ENCODE peak calls at places on chromosomes 7 and 10, in four cellular contexts. One of them, this sample, is unnamed.

GRCh38 chr7:40747856-40748255 is 613.1 kb downstream of the SUGCT start:
- DNase-seq in small intestine: no peak
- DNase-seq in K562: no peak
- DNase-seq in naive thymus-derived CD4-positive, alpha-beta T cell: no peak
- DNase-seq in this sample: peak

GRCh38 chr10:89278034-89278535 is 23.8 kb upstream of the IFIT2 start:
- DNase-seq in K562: no peak
- DNase-seq in small intestine: peak
- DNase-seq in naive thymus-derived CD4-positive, alpha-beta T cell: no peak
- DNase-seq in this sample: peak

GRCh38 chr7:133135451-133135850 is 53.6 kb upstream of the CHCHD3 start:
- DNase-seq in naive thymus-derived CD4-positive, alpha-beta T cell: no peak
- DNase-seq in K562: no peak
- DNase-seq in small intestine: no peak
- DNase-seq in this sample: peak

GRCh38 chr10:114290038-114290437 is 51.0 kb downstream of the VWA2 start:
- DNase-seq in naive thymus-derived CD4-positive, alpha-beta T cell: no peak
- DNase-seq in K562: no peak
- DNase-seq in small intestine: no peak
- DNase-seq in this sample: no peak

GRCh38 chr7:100353685-100354330 is 4.1 kb upstream of the PILRB start:
- DNase-seq in naive thymus-derived CD4-positive, alpha-beta T cell: no peak
- DNase-seq in K562: no peak
- DNase-seq in small intestine: no peak
- DNase-seq in this sample: no peak

GRCh38 chr10:31875608-31876007 is 53.0 kb downstream of the ARHGAP12 start:
- DNase-seq in naive thymus-derived CD4-positive, alpha-beta T cell: no peak
- DNase-seq in K562: no peak
- DNase-seq in small intestine: no peak
- DNase-seq in this sample: no peak

GRCh38 chr10:31374146-31374696 is 55.2 kb downstream of the ZEB1 start:
- DNase-seq in K562: no peak
- DNase-seq in naive thymus-derived CD4-positive, alpha-beta T cell: no peak
- DNase-seq in small intestine: no peak
- DNase-seq in this sample: no peak

GRCh38 chr7:101537935-101538595 is 91.0 kb downstream of the MYL10 start:
- DNase-seq in small intestine: no peak
- DNase-seq in naive thymus-derived CD4-positive, alpha-beta T cell: no peak
- DNase-seq in K562: no peak
- DNase-seq in this sample: no peak

GRCh38 chr7:79093421-79093820 is 360.0 kb downstream of the MAGI2 start:
- DNase-seq in K562: no peak
- DNase-seq in naive thymus-derived CD4-positive, alpha-beta T cell: no peak
- DNase-seq in small intestine: no peak
- DNase-seq in this sample: no peak

GRCh38 chr10:34384363-34384762 is 430.7 kb downstream of the PARD3 start:
- DNase-seq in small intestine: no peak
- DNase-seq in naive thymus-derived CD4-positive, alpha-beta T cell: no peak
- DNase-seq in K562: no peak
- DNase-seq in this sample: no peak

GRCh38 chr10:78634835-78635234 is 433.9 kb upstream of the ZMIZ1 start:
- DNase-seq in K562: no peak
- DNase-seq in small intestine: peak
- DNase-seq in naive thymus-derived CD4-positive, alpha-beta T cell: no peak
- DNase-seq in this sample: no peak

GRCh38 chr7:122438001-122438400 is 133.5 kb upstream of the FEZF1 start:
- DNase-seq in small intestine: no peak
- DNase-seq in K562: no peak
- DNase-seq in naive thymus-derived CD4-positive, alpha-beta T cell: no peak
- DNase-seq in this sample: no peak

GRCh38 chr10:17906002-17906401 is 45.7 kb upstream of the SLC39A12 start:
- DNase-seq in naive thymus-derived CD4-positive, alpha-beta T cell: no peak
- DNase-seq in K562: no peak
- DNase-seq in small intestine: no peak
- DNase-seq in this sample: no peak

GRCh38 chr7:158252081-158252836 is 335.4 kb downstream of the PTPRN2 start:
- DNase-seq in K562: no peak
- DNase-seq in naive thymus-derived CD4-positive, alpha-beta T cell: no peak
- DNase-seq in small intestine: no peak
- DNase-seq in this sample: no peak

GRCh38 chr10:1287493-1288480 is 231.6 kb downstream of the WDR37 start:
- DNase-seq in small intestine: no peak
- DNase-seq in naive thymus-derived CD4-positive, alpha-beta T cell: no peak
- DNase-seq in K562: no peak
- DNase-seq in this sample: peak

GRCh38 chr10:78356291-78356915 is 322.7 kb downstream of the RPS24 start:
- DNase-seq in K562: no peak
- DNase-seq in small intestine: no peak
- DNase-seq in naive thymus-derived CD4-positive, alpha-beta T cell: no peak
- DNase-seq in this sample: no peak

GRCh38 chr7:130491841-130492518 is at the start of gene MEST:
- DNase-seq in small intestine: no peak
- DNase-seq in naive thymus-derived CD4-positive, alpha-beta T cell: no peak
- DNase-seq in K562: no peak
- DNase-seq in this sample: no peak

GRCh38 chr7:69457912-69458491 is 140.3 kb upstream of the AUTS2 start:
- DNase-seq in naive thymus-derived CD4-positive, alpha-beta T cell: no peak
- DNase-seq in K562: no peak
- DNase-seq in small intestine: no peak
- DNase-seq in this sample: no peak

GRCh38 chr10:93495654-93496321 is 624 bp upstream of the CEP55 start:
- DNase-seq in K562: peak
- DNase-seq in naive thymus-derived CD4-positive, alpha-beta T cell: no peak
- DNase-seq in small intestine: peak
- DNase-seq in this sample: peak

GRCh38 chr10:93494494-93494893 is 1.9 kb upstream of the CEP55 start:
- DNase-seq in K562: no peak
- DNase-seq in small intestine: no peak
- DNase-seq in naive thymus-derived CD4-positive, alpha-beta T cell: no peak
- DNase-seq in this sample: no peak

GRCh38 chr10:93501650-93502049 is 5.2 kb downstream of the CEP55 start:
- DNase-seq in K562: no peak
- DNase-seq in small intestine: no peak
- DNase-seq in naive thymus-derived CD4-positive, alpha-beta T cell: no peak
- DNase-seq in this sample: no peak

GRCh38 chr10:93496322-93497041 is at the start of gene CEP55:
- DNase-seq in small intestine: peak
- DNase-seq in naive thymus-derived CD4-positive, alpha-beta T cell: peak
- DNase-seq in K562: peak
- DNase-seq in this sample: peak

GRCh38 chr10:93498196-93498595 is 1.8 kb downstream of the CEP55 start:
- DNase-seq in small intestine: no peak
- DNase-seq in naive thymus-derived CD4-positive, alpha-beta T cell: no peak
- DNase-seq in K562: peak
- DNase-seq in this sample: no peak
- H3K4me3 ChIP-seq in small intestine: no peak
- H3K4me3 ChIP-seq in naive thymus-derived CD4-positive, alpha-beta T cell: no peak
- H3K4me3 ChIP-seq in K562: no peak
- H3K4me3 ChIP-seq in this sample: no peak

GRCh38 chr10:49258351-49258683 is 40.7 kb upstream of the C10orf71 start:
- DNase-seq in K562: no peak
- DNase-seq in small intestine: no peak
- DNase-seq in naive thymus-derived CD4-positive, alpha-beta T cell: no peak
- DNase-seq in this sample: no peak
- H3K4me3 ChIP-seq in K562: no peak
- H3K4me3 ChIP-seq in small intestine: no peak
- H3K4me3 ChIP-seq in naive thymus-derived CD4-positive, alpha-beta T cell: no peak
- H3K4me3 ChIP-seq in this sample: no peak

GRCh38 chr7:22364023-22364422 is 7.1 kb upstream of the RAPGEF5 start:
- DNase-seq in naive thymus-derived CD4-positive, alpha-beta T cell: no peak
- DNase-seq in K562: no peak
- DNase-seq in small intestine: no peak
- DNase-seq in this sample: no peak
- H3K4me3 ChIP-seq in naive thymus-derived CD4-positive, alpha-beta T cell: no peak
- H3K4me3 ChIP-seq in K562: no peak
- H3K4me3 ChIP-seq in small intestine: no peak
- H3K4me3 ChIP-seq in this sample: no peak

DNA sequence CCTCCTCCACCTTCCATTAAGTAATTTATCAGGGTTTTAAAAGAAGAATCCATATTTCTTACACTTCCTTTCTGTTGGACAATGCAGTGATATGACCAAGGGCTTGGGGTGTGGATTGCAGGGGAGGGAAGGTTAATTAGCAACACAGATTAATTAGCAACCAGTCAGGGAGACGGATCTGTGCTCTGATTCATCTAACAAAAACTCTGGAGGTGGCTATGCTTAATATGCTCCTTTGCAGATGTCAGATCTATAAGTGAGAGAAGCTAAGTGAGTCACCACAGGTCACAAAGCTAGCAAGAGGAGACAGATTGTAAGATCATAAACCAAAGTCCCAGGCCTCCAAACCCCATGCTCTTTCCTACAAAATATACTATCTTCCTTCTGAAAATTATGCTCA is 178.8 kb upstream of the ITGB1 start:
- DNase-seq in small intestine: peak
- DNase-seq in naive thymus-derived CD4-positive, alpha-beta T cell: no peak
- DNase-seq in K562: no peak
- DNase-seq in this sample: peak
- H3K4me3 ChIP-seq in small intestine: no peak
- H3K4me3 ChIP-seq in naive thymus-derived CD4-positive, alpha-beta T cell: no peak
- H3K4me3 ChIP-seq in K562: no peak
- H3K4me3 ChIP-seq in this sample: no peak

DNA sequence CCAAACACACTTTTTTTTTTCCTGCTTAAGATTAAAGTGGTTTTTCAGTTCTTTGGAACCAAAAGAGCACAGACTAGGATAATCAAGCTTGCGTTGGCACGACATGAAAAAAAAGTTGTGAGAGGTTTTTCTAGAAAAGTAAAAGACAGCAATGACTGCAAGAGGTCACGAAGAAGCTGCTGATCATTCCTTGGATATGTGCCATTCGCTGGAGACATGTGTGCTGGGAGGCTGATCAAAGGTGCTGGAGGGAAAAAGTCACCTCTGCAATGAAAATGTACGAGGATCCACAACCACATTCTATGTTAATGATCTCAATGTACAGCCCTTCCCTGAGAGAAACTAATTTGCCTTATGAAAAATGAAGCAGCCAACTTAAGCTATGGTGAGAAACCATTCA is 5.4 kb downstream of the AKR1B1 start:
- DNase-seq in K562: no peak
- DNase-seq in small intestine: no peak
- DNase-seq in naive thymus-derived CD4-positive, alpha-beta T cell: no peak
- DNase-seq in this sample: no peak
- H3K4me3 ChIP-seq in K562: no peak
- H3K4me3 ChIP-seq in small intestine: no peak
- H3K4me3 ChIP-seq in naive thymus-derived CD4-positive, alpha-beta T cell: no peak
- H3K4me3 ChIP-seq in this sample: no peak

GRCh38 chr10:96416643-96417042 is 57.8 kb upstream of the OPALIN start:
- DNase-seq in naive thymus-derived CD4-positive, alpha-beta T cell: no peak
- DNase-seq in small intestine: no peak
- DNase-seq in K562: no peak
- DNase-seq in this sample: no peak
- H3K4me3 ChIP-seq in naive thymus-derived CD4-positive, alpha-beta T cell: no peak
- H3K4me3 ChIP-seq in small intestine: no peak
- H3K4me3 ChIP-seq in K562: no peak
- H3K4me3 ChIP-seq in this sample: no peak

DNA sequence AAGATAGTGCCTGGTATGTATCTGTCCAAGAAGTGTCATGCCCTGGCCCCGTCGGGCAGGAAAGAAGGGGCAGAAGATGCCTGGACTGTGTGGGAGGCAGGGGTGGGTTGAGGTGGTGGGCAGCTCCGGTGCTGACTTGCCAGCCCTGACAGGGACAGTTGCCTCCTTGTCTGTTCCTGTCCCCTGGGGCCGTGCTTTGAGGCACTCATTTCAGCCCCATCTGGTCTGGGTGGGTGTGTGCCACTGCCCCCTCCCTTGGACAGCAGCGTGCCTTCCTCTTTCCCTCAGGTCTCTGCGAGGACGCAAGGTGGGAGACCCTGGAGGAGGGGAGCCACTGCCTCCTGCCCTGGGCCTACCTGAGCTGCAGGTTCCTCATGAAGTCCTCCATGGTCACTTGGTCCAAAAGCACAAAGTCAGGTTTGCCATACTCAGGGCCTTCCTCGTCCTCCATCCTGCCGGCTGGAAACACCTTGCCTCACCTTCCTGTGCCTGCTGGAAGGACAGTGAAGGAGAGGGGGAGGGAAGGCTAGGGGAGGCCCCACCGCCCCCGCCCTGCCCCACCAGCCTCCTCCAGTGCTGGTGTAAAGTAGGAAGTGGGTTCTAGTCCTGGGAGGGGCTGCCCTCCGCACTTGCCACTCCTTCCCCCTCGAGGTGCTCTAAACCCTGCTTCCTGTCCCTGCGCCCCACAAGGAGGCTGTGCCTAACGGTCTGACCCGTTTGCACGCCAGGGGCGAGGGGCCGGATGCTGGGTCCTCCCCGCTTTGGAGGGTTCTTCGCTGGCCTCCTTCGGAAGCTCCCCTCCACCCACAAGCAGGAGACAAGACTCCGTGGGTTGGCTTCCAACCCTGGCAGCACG is at the start of gene MYO1G:
- DNase-seq in K562: no peak
- DNase-seq in small intestine: peak
- DNase-seq in naive thymus-derived CD4-positive, alpha-beta T cell: peak
- DNase-seq in this sample: no peak
- H3K4me3 ChIP-seq in K562: no peak
- H3K4me3 ChIP-seq in small intestine: peak
- H3K4me3 ChIP-seq in naive thymus-derived CD4-positive, alpha-beta T cell: peak
- H3K4me3 ChIP-seq in this sample: no peak

DNA sequence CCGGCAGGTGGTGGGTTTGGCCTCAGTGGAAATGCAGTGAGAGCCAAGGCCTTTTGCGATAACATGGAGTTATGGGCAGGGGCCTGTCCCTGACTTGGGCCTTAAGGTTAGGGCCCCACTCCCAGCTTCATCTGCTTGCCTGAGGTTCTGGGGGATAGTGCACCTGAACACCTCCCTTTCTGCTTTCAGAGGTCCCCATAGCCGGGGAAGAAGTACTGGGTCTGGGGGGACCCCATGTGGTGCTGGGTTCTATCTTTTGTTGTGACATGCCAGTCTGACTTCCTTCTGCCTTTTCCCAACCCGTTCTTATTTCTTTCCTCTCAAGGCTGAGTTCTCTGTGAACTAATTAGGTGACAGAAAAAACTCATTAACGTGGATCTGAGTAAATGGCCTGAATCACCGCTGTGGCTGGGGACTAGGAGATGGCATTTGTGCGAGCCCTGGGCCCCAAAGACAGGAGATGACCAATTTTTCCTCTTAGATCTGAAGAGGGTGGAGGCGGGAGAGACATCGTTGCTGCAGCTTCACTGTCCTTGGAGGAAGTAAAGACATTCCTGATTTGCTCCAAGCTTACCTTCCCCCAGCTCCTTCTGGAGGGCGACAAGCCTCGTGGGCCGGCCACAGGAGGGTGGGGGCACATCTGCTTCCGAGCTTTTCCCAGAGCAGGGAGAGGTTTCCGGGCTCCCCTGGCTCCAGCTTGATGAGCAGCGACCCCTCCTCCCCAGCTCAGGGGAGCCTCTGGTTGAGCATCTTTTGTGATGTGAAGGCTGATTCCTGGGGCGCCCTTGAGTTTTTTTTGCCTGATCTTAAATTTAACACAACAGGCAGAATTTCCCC is 2.0 kb downstream of the AGAP3 start:
- DNase-seq in K562: no peak
- DNase-seq in small intestine: no peak
- DNase-seq in naive thymus-derived CD4-positive, alpha-beta T cell: no peak
- DNase-seq in this sample: no peak
- H3K4me3 ChIP-seq in K562: peak
- H3K4me3 ChIP-seq in small intestine: peak
- H3K4me3 ChIP-seq in naive thymus-derived CD4-positive, alpha-beta T cell: peak
- H3K4me3 ChIP-seq in this sample: peak

This sample was measured in bronchial epithelial cell.